ENCODE peak calls at places on chromosomes 11 and 22, in five cellular contexts. One of them, this sample, is unnamed.

GRCh38 chr11:16155448-16155847 is 200.9 kb downstream of the SOX6 start:
- DNase-seq in progenitor cell of endocrine pancreas: no peak
- DNase-seq in hippocampal formation: no peak
- DNase-seq in left cardiac atrium: no peak
- DNase-seq in uterus: no peak
- DNase-seq in this sample: no peak

GRCh38 chr11:71197096-71197495 is 55.3 kb downstream of the SHANK2 start:
- DNase-seq in progenitor cell of endocrine pancreas: no peak
- DNase-seq in hippocampal formation: no peak
- DNase-seq in left cardiac atrium: no peak
- DNase-seq in uterus: no peak
- DNase-seq in this sample: no peak

GRCh38 chr11:131511794-131512193 is 141.4 kb downstream of the NTM start:
- DNase-seq in progenitor cell of endocrine pancreas: peak; percentile 34
- DNase-seq in hippocampal formation: no peak
- DNase-seq in left cardiac atrium: no peak
- DNase-seq in uterus: no peak
- DNase-seq in this sample: no peak

GRCh38 chr11:132036751-132037466 is 666.5 kb downstream of the NTM start:
- DNase-seq in progenitor cell of endocrine pancreas: no peak
- DNase-seq in hippocampal formation: no peak
- DNase-seq in left cardiac atrium: no peak
- DNase-seq in uterus: no peak
- DNase-seq in this sample: no peak

GRCh38 chr22:27300661-27301285 is 500.8 kb downstream of the MN1 start:
- DNase-seq in progenitor cell of endocrine pancreas: no peak
- DNase-seq in hippocampal formation: no peak
- DNase-seq in left cardiac atrium: no peak
- DNase-seq in uterus: no peak
- DNase-seq in this sample: no peak

GRCh38 chr11:59669611-59670009 is 773 bp upstream of the PATL1 start:
- DNase-seq in progenitor cell of endocrine pancreas: peak; percentile 18
- DNase-seq in hippocampal formation: peak; percentile 66
- DNase-seq in left cardiac atrium: peak; percentile 33
- DNase-seq in uterus: peak; percentile 48
- DNase-seq in this sample: peak; percentile 57

GRCh38 chr11:134098566-134099184 is 29.8 kb downstream of the JAM3 start:
- DNase-seq in progenitor cell of endocrine pancreas: no peak
- DNase-seq in hippocampal formation: no peak
- DNase-seq in left cardiac atrium: no peak
- DNase-seq in uterus: no peak
- DNase-seq in this sample: no peak

GRCh38 chr11:44749160-44749559 is 22.4 kb downstream of the TSPAN18 start:
- DNase-seq in progenitor cell of endocrine pancreas: no peak
- DNase-seq in hippocampal formation: no peak
- DNase-seq in left cardiac atrium: no peak
- DNase-seq in uterus: no peak
- DNase-seq in this sample: no peak

GRCh38 chr22:23827351-23827995 is 11.3 kb downstream of the DERL3 start:
- DNase-seq in progenitor cell of endocrine pancreas: no peak
- DNase-seq in hippocampal formation: no peak
- DNase-seq in left cardiac atrium: peak; percentile 15
- DNase-seq in uterus: no peak
- DNase-seq in this sample: no peak

GRCh38 chr11:71323876-71324526 is 71.6 kb upstream of the SHANK2 start:
- DNase-seq in progenitor cell of endocrine pancreas: no peak
- DNase-seq in hippocampal formation: no peak
- DNase-seq in left cardiac atrium: no peak
- DNase-seq in uterus: no peak
- DNase-seq in this sample: no peak

GRCh38 chr11:73325036-73325981 is 17.2 kb downstream of the ARHGEF17 start:
- DNase-seq in progenitor cell of endocrine pancreas: no peak
- DNase-seq in hippocampal formation: no peak
- DNase-seq in left cardiac atrium: no peak
- DNase-seq in uterus: peak; percentile 79
- DNase-seq in this sample: peak; percentile 58

This sample was measured in heart left ventricle.